ENCODE peak calls at places on chromosomes 11 and 22, in six cellular contexts. One of them, this sample, is unnamed.

GRCh38 chr22:30694171-30694637 is 470 bp upstream of the OSBP2 start:
- DNase-seq in tibial nerve: peak
- DNase-seq in MCF 10A: peak
- DNase-seq in Calu3: peak
- DNase-seq in dorsolateral prefrontal cortex: peak
- DNase-seq in foreskin fibroblast: no peak
- DNase-seq in this sample: no peak

GRCh38 chr11:14335712-14336111 is 23.3 kb downstream of the RRAS2 start:
- DNase-seq in tibial nerve: no peak
- DNase-seq in MCF 10A: no peak
- DNase-seq in Calu3: no peak
- DNase-seq in dorsolateral prefrontal cortex: no peak
- DNase-seq in foreskin fibroblast: no peak
- DNase-seq in this sample: no peak

GRCh38 chr11:98589975-98590374 is 430.8 kb upstream of the CNTN5 start:
- DNase-seq in tibial nerve: no peak
- DNase-seq in MCF 10A: no peak
- DNase-seq in Calu3: no peak
- DNase-seq in dorsolateral prefrontal cortex: no peak
- DNase-seq in foreskin fibroblast: no peak
- DNase-seq in this sample: no peak

GRCh38 chr11:130798280-130798679 is 118.0 kb downstream of the SNX19 start:
- DNase-seq in tibial nerve: no peak
- DNase-seq in MCF 10A: peak
- DNase-seq in Calu3: no peak
- DNase-seq in dorsolateral prefrontal cortex: no peak
- DNase-seq in foreskin fibroblast: peak
- DNase-seq in this sample: no peak

GRCh38 chr11:70078095-70078795 is at the start of gene ANO1:
- DNase-seq in tibial nerve: no peak
- DNase-seq in MCF 10A: no peak
- DNase-seq in Calu3: peak
- DNase-seq in dorsolateral prefrontal cortex: no peak
- DNase-seq in foreskin fibroblast: no peak
- DNase-seq in this sample: no peak

GRCh38 chr22:23494593-23495266 is 85.4 kb downstream of the IGLL1 start:
- DNase-seq in tibial nerve: no peak
- DNase-seq in MCF 10A: no peak
- DNase-seq in Calu3: no peak
- DNase-seq in dorsolateral prefrontal cortex: no peak
- DNase-seq in foreskin fibroblast: no peak
- DNase-seq in this sample: no peak

GRCh38 chr11:104036603-104037394 is at the start of gene DDI1:
- DNase-seq in tibial nerve: no peak
- DNase-seq in MCF 10A: no peak
- DNase-seq in Calu3: no peak
- DNase-seq in dorsolateral prefrontal cortex: no peak
- DNase-seq in foreskin fibroblast: no peak
- DNase-seq in this sample: no peak

GRCh38 chr11:32050256-32050655 is 40.6 kb upstream of the RCN1 start:
- DNase-seq in tibial nerve: no peak
- DNase-seq in MCF 10A: no peak
- DNase-seq in Calu3: no peak
- DNase-seq in dorsolateral prefrontal cortex: no peak
- DNase-seq in foreskin fibroblast: no peak
- DNase-seq in this sample: no peak

GRCh38 chr11:114257621-114258558 is 38.3 kb upstream of the NNMT start:
- DNase-seq in tibial nerve: peak
- DNase-seq in MCF 10A: no peak
- DNase-seq in Calu3: no peak
- DNase-seq in dorsolateral prefrontal cortex: no peak
- DNase-seq in foreskin fibroblast: peak
- DNase-seq in this sample: no peak

GRCh38 chr11:41309716-41310115 is 149.7 kb downstream of the LRRC4C start:
- DNase-seq in tibial nerve: no peak
- DNase-seq in MCF 10A: no peak
- DNase-seq in Calu3: no peak
- DNase-seq in dorsolateral prefrontal cortex: no peak
- DNase-seq in foreskin fibroblast: no peak
- DNase-seq in this sample: no peak

GRCh38 chr11:115215694-115216615 is 288.3 kb downstream of the CADM1 start:
- DNase-seq in tibial nerve: no peak
- DNase-seq in MCF 10A: peak
- DNase-seq in Calu3: no peak
- DNase-seq in dorsolateral prefrontal cortex: no peak
- DNase-seq in foreskin fibroblast: no peak
- DNase-seq in this sample: no peak

GRCh38 chr11:86427441-86427840 is 52.8 kb downstream of the CCDC81 start:
- DNase-seq in tibial nerve: no peak
- DNase-seq in MCF 10A: no peak
- DNase-seq in Calu3: no peak
- DNase-seq in dorsolateral prefrontal cortex: no peak
- DNase-seq in foreskin fibroblast: no peak
- DNase-seq in this sample: no peak

GRCh38 chr11:126334665-126335462 is 20.6 kb upstream of the ST3GAL4 start:
- DNase-seq in tibial nerve: no peak
- DNase-seq in MCF 10A: no peak
- DNase-seq in Calu3: no peak
- DNase-seq in dorsolateral prefrontal cortex: no peak
- DNase-seq in foreskin fibroblast: peak
- DNase-seq in this sample: no peak

GRCh38 chr11:4991066-4991465 is 3.6 kb upstream of the OR51L1 start:
- DNase-seq in tibial nerve: no peak
- DNase-seq in MCF 10A: peak
- DNase-seq in Calu3: no peak
- DNase-seq in dorsolateral prefrontal cortex: no peak
- DNase-seq in foreskin fibroblast: no peak
- DNase-seq in this sample: no peak
- TF ChIP-seq CTCF in tibial nerve: no peak
- TF ChIP-seq CTCF in MCF 10A: no peak
- TF ChIP-seq CTCF in Calu3: no peak
- TF ChIP-seq CTCF in dorsolateral prefrontal cortex: no peak
- TF ChIP-seq CTCF in foreskin fibroblast: no peak
- TF ChIP-seq CTCF in this sample: no peak

DNA sequence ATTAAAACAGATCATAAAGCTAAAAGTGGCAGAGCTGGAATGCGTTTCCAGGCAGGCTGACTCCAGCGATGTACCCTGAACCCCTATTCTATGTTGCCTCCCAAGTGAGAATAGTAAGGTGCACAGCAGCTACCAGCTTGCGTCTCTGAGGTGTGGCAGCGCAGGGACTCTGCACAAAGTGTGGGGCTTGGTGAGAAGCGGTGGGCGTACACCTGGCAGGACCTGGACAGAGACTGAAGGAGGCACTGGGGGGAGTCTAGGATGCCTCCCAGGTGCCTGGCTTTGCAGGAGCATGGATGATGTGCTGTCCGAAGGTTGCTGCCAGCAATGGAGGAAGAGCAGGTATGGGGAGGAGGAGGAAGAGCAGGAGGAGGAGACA is 42.9 kb downstream of the AMPD3 start:
- DNase-seq in tibial nerve: no peak
- DNase-seq in MCF 10A: no peak
- DNase-seq in Calu3: no peak
- DNase-seq in dorsolateral prefrontal cortex: no peak
- DNase-seq in foreskin fibroblast: no peak
- DNase-seq in this sample: no peak
- TF ChIP-seq CTCF in tibial nerve: no peak
- TF ChIP-seq CTCF in MCF 10A: no peak
- TF ChIP-seq CTCF in Calu3: no peak
- TF ChIP-seq CTCF in dorsolateral prefrontal cortex: no peak
- TF ChIP-seq CTCF in foreskin fibroblast: no peak
- TF ChIP-seq CTCF in this sample: no peak

GRCh38 chr11:67352546-67353316 is 615 bp downstream of the POLD4 start:
- DNase-seq in tibial nerve: no peak
- DNase-seq in MCF 10A: no peak
- DNase-seq in Calu3: peak
- DNase-seq in dorsolateral prefrontal cortex: no peak
- DNase-seq in foreskin fibroblast: no peak
- DNase-seq in this sample: no peak

GRCh38 chr11:67355794-67356550 is 2.6 kb upstream of the POLD4 start:
- DNase-seq in tibial nerve: no peak
- DNase-seq in MCF 10A: no peak
- DNase-seq in Calu3: no peak
- DNase-seq in dorsolateral prefrontal cortex: no peak
- DNase-seq in foreskin fibroblast: no peak
- DNase-seq in this sample: no peak

GRCh38 chr11:67353317-67354313 is at the start of gene POLD4:
- DNase-seq in tibial nerve: peak
- DNase-seq in MCF 10A: peak
- DNase-seq in Calu3: peak
- DNase-seq in dorsolateral prefrontal cortex: peak
- DNase-seq in foreskin fibroblast: peak
- DNase-seq in this sample: peak

GRCh38 chr11:67355023-67355793 is 1.9 kb upstream of the POLD4 start:
- DNase-seq in tibial nerve: no peak
- DNase-seq in MCF 10A: no peak
- DNase-seq in Calu3: no peak
- DNase-seq in dorsolateral prefrontal cortex: no peak
- DNase-seq in foreskin fibroblast: no peak
- DNase-seq in this sample: no peak

DNA sequence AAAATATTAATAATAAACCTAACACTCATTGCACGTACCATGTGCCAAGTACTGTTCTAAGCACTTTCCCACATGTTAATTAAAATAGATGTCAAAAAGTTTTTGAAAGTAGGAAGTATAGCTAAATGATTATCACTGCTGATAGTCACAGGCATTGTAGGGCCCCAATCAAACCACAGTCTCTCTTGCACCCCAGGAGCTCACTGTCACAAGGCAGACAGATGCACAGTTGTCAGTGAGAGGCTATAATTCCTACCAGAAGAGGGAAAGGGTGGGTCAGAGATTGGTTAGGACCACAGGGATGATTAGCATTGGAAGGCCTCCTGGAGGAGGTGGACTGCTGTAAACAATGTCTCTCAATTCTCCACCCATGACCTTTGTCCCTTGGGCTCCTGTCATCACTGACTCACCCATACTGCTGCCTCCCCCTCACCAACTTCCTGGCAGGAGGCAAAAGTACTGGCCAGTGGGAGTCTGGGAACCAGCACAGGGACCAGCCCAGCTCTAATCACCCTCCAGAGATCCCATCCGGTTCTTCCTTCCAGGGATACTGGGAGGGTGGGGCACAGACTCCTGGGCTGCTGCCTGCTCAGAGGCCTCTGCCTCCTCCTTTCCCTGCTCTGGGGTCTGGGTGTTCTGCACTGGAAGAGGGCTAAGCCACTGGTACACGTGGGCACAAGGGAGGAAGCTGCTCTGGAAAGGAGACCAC is 1.1 kb upstream of the POLD4 start:
- DNase-seq in tibial nerve: no peak
- DNase-seq in MCF 10A: peak
- DNase-seq in Calu3: peak
- DNase-seq in dorsolateral prefrontal cortex: no peak
- DNase-seq in foreskin fibroblast: peak
- DNase-seq in this sample: peak
- TF ChIP-seq CTCF in tibial nerve: no peak
- TF ChIP-seq CTCF in MCF 10A: no peak
- TF ChIP-seq CTCF in Calu3: no peak
- TF ChIP-seq CTCF in dorsolateral prefrontal cortex: no peak
- TF ChIP-seq CTCF in foreskin fibroblast: peak
- TF ChIP-seq CTCF in this sample: no peak

GRCh38 chr22:17915676-17916075 is 108.7 kb downstream of the MICAL3 start:
- DNase-seq in tibial nerve: no peak
- DNase-seq in MCF 10A: no peak
- DNase-seq in Calu3: no peak
- DNase-seq in dorsolateral prefrontal cortex: no peak
- DNase-seq in foreskin fibroblast: no peak
- DNase-seq in this sample: no peak
- TF ChIP-seq CTCF in tibial nerve: no peak
- TF ChIP-seq CTCF in MCF 10A: no peak
- TF ChIP-seq CTCF in Calu3: no peak
- TF ChIP-seq CTCF in dorsolateral prefrontal cortex: no peak
- TF ChIP-seq CTCF in foreskin fibroblast: no peak
- TF ChIP-seq CTCF in this sample: no peak

GRCh38 chr22:19523240-19524169 is 705 bp downstream of the CLDN5 start:
- DNase-seq in tibial nerve: no peak
- DNase-seq in MCF 10A: no peak
- DNase-seq in Calu3: no peak
- DNase-seq in dorsolateral prefrontal cortex: no peak
- DNase-seq in foreskin fibroblast: peak
- DNase-seq in this sample: no peak
- TF ChIP-seq CTCF in tibial nerve: no peak
- TF ChIP-seq CTCF in MCF 10A: no peak
- TF ChIP-seq CTCF in Calu3: no peak
- TF ChIP-seq CTCF in dorsolateral prefrontal cortex: no peak
- TF ChIP-seq CTCF in foreskin fibroblast: no peak
- TF ChIP-seq CTCF in this sample: no peak